ENCODE peak calls at places on chromosomes 4 and X, in six cellular contexts. X, Z, P, L, H and E are unnamed samples.

GRCh38 chr4:102500371-102501175 is 586 bp upstream of the NFKB1 start:
- DNase-seq in X (peak; percentile 55), Z (no peak), P (peak; percentile 37), L (peak; percentile 67), H (peak; percentile 71), E (peak; percentile 66)

GRCh38 chr4:124640037-124640730 is 72.3 kb downstream of the ANKRD50 start:
- DNase-seq in X (no peak), Z (peak; percentile 87), P (peak; percentile 63), L (peak; percentile 77), H (no peak), E (no peak)

GRCh38 chrX:48937065-48937907 is 18.5 kb upstream of the PIM2 start:
- DNase-seq in X (peak; percentile 24), Z (no peak), P (no peak), L (no peak), H (peak; percentile 46), E (no peak)

GRCh38 chrX:120358687-120359086 is 3.2 kb upstream of the ATP1B4 start:
- DNase-seq in X (no peak), Z (no peak), P (no peak), L (no peak), H (no peak), E (no peak)

GRCh38 chrX:2677764-2678163 is 13.3 kb upstream of the CD99 start:
- DNase-seq in X (peak; percentile 87), Z (peak; percentile 40), P (peak; percentile 88), L (peak; percentile 94), H (peak; percentile 90), E (peak; percentile 80)

GRCh38 chr4:109432676-109433075 is 939 bp upstream of the SEC24B start:
- DNase-seq in X (no peak), Z (no peak), P (peak; percentile 12), L (no peak), H (no peak), E (no peak)

GRCh38 chr4:25792200-25792791 is 70.5 kb downstream of the SEL1L3 start:
- DNase-seq in X (no peak), Z (peak; percentile 51), P (peak; percentile 53), L (peak; percentile 87), H (no peak), E (no peak)

GRCh38 chr4:154911608-154912098 is 130.6 kb downstream of the RBM46 start:
- DNase-seq in X (no peak), Z (no peak), P (no peak), L (no peak), H (no peak), E (no peak)

GRCh38 chr4:107888237-107888636 is 43.1 kb upstream of the CYP2U1 start:
- DNase-seq in X (no peak), Z (no peak), P (peak; percentile 13), L (no peak), H (no peak), E (no peak)

GRCh38 chr4:3047464-3048286 is 26.7 kb downstream of the HTT-AS start:
- DNase-seq in X (peak; percentile 74), Z (peak; percentile 45), P (peak; percentile 58), L (peak; percentile 77), H (peak; percentile 56), E (peak; percentile 71)

GRCh38 chr4:16598241-16599224 is 299.9 kb downstream of the LDB2 start:
- DNase-seq in X (no peak), Z (no peak), P (peak; percentile 22), L (no peak), H (no peak), E (no peak)

GRCh38 chrX:5857232-5857631 is 371.4 kb downstream of the NLGN4X start:
- DNase-seq in X (no peak), Z (no peak), P (no peak), L (no peak), H (no peak), E (no peak)

GRCh38 chrX:10254746-10255145 is 98.0 kb downstream of the CLCN4 start:
- DNase-seq in X (no peak), Z (no peak), P (peak; percentile 52), L (no peak), H (no peak), E (no peak)

GRCh38 chr4:2968381-2968780 is 5.0 kb downstream of the GRK4 start:
- DNase-seq in X (no peak), Z (no peak), P (no peak), L (no peak), H (no peak), E (no peak)

GRCh38 chrX:79065696-79066095 is 78.8 kb upstream of the GPR174 start:
- DNase-seq in X (no peak), Z (no peak), P (no peak), L (no peak), H (no peak), E (no peak)

GRCh38 chrX:103376979-103377324 is 614 bp downstream of the BEX3 start:
- DNase-seq in X (no peak), Z (no peak), P (peak; percentile 24), L (peak; percentile 13), H (no peak), E (no peak)

GRCh38 chr4:180407273-180407885 is 1835.8 kb upstream of the TENM3 start:
- DNase-seq in X (no peak), Z (no peak), P (no peak), L (no peak), H (no peak), E (no peak)

DNA sequence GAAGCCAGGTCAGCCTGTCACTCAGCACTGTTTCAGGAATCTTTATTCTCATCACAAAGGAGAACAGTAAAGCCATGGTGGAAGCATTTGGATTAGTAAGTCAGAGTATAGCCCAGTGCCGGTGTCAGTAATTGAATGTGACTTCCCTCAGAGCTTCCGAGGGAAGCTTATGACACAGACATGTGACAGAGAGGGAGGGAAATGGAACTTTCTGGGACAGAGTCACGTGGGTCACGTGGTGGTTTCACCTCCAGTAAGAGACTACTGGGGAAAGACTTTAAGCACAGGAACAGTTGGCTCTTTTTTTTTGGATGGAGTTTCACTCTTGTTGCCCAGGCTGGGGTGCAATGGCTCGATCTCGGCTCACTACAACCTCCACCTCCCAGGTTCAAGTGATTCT is 53.3 kb upstream of the CCDC160 start:
- DNase-seq in X (no peak), Z (no peak), P (no peak), L (no peak), H (no peak), E (no peak)
- H3K4me1 ChIP-seq in X (no peaks in the 10 kb centered on the region), Z (no peaks in the 10 kb centered on the region), P (no peaks in the 10 kb centered on the region), L (no peaks in the 10 kb centered on the region), H (no peaks in the 10 kb centered on the region), E (no peaks in the 10 kb centered on the region)

GRCh38 chr4:38386011-38386551 is 277.9 kb upstream of the KLF3 start:
- DNase-seq in X (no peak), Z (no peak), P (no peak), L (peak; percentile 24), H (no peak), E (no peak)

GRCh38 chr4:38386654-38387188 is 277.3 kb upstream of the KLF3 start:
- DNase-seq in X (no peak), Z (no peak), P (no peak), L (no peak), H (no peak), E (no peak)

GRCh38 chr4:38384962-38385285 is 279.1 kb upstream of the KLF3 start:
- DNase-seq in X (no peak), Z (no peak), P (no peak), L (no peak), H (no peak), E (no peak)

GRCh38 chr4:38383646-38384121 is 280.3 kb upstream of the KLF3 start:
- DNase-seq in X (no peak), Z (no peak), P (no peak), L (no peak), H (no peak), E (no peak)

DNA sequence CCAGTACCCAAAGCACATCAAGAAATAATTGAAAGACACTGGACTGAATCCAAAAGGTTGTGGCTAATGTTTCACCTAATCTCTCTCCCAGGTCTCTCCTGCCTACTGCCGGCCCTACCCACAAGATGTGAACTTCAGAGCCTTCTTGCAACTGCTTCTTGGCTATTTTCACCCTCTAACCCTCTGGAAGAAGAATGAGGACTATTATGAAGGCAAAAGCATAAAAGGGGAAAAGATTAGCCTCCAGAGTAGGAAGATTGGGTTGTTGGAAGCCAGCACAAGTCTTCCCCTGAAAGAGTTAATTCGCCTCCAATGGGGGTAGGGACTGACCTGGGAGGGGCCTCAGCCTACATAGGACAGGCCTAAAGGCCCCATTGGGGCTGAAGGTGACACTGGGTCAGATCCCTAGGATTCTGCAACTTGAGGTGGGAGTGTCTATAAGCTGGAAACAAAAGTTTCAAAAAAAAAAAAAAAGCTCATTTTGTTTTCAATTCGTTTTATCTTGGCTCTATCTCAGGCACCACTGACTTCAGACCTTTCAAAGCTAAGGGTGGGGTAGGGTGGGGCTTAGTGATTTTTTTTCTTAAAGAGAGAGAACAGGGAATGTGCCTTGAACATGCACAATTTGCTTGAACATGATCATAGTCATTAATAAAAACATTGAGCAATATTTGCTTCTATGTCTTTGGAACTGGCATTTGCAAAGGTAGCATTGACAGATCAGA is 278.6 kb upstream of the KLF3 start:
- DNase-seq in X (no peak), Z (no peak), P (peak; percentile 41), L (peak; percentile 30), H (no peak), E (no peak)
- H3K4me1 ChIP-seq in X (peaks cover 12% of the 10 kb centered on the region), Z (no peaks in the 10 kb centered on the region), P (peaks cover 34% of the 10 kb centered on the region), L (peaks cover 51% of the 10 kb centered on the region), H (no peaks in the 10 kb centered on the region), E (no peaks in the 10 kb centered on the region)

DNA sequence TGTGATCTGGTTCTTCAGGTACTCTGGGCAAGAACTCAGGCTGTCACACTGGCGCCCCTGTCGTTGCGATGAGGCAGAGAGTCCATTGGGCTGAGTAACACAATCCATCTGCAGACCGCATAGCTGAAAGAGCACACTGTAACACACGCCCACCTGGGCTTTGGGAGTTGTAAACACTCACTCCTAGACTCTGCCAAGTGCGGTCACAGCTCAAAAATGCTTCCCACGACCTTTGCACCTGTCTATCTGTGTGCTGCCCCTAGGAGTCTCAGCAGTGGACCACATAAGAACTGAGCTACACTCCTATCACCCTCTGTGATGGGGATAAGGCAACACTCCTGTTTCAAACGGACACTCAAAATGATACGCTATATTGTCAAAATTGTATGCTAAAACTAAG is 2028.3 kb downstream of the PCDH7 start:
- DNase-seq in X (no peak), Z (no peak), P (peak; percentile 24), L (no peak), H (peak; percentile 9), E (no peak)
- H3K4me1 ChIP-seq in X (no peaks in the 10 kb centered on the region), Z (no peaks in the 10 kb centered on the region), P (no peaks in the 10 kb centered on the region), L (no peaks in the 10 kb centered on the region), H (no peaks in the 10 kb centered on the region), E (no peaks in the 10 kb centered on the region)

GRCh38 chr4:166538491-166539005 is 665.5 kb downstream of the TLL1 start:
- DNase-seq in X (no peak), Z (no peak), P (no peak), L (no peak), H (no peak), E (no peak)
- H3K4me1 ChIP-seq in X (no peaks in the 10 kb centered on the region), Z (no peaks in the 10 kb centered on the region), P (no peaks in the 10 kb centered on the region), L (no peaks in the 10 kb centered on the region), H (no peaks in the 10 kb centered on the region), E (no peaks in the 10 kb centered on the region)

DNA sequence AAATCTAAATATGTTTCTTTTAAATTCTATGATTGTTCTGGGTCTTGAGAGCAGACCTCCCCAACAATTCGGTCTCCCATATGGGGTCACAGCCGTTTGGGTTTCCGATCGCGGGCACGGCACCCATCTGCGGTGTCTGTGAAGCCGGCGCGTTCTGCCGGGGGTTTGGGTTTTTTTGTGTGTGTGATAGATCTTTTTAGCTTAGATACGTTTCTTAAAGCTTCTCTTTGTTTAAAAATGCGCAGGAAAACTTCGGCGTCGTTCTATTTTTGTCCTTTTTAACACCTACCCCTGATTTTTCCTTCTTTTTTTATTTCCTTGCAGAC is 34.2 kb downstream of the TBC1D14 start:
- DNase-seq in X (no peak), Z (no peak), P (no peak), L (no peak), H (no peak), E (no peak)
- H3K4me1 ChIP-seq in X (peaks cover 21% of the 10 kb centered on the region), Z (peaks cover 31% of the 10 kb centered on the region), P (peaks cover 64% of the 10 kb centered on the region), L (peaks cover 28% of the 10 kb centered on the region), H (no peaks in the 10 kb centered on the region), E (no peaks in the 10 kb centered on the region)

GRCh38 chr4:46949822-46950221 is 40.8 kb upstream of the COX7B2 start:
- DNase-seq in X (no peak), Z (no peak), P (no peak), L (no peak), H (no peak), E (no peak)
- H3K4me1 ChIP-seq in X (no peaks in the 10 kb centered on the region), Z (no peaks in the 10 kb centered on the region), P (no peaks in the 10 kb centered on the region), L (no peaks in the 10 kb centered on the region), H (no peaks in the 10 kb centered on the region), E (no peaks in the 10 kb centered on the region)